ENCODE peak calls at places on chromosomes 6 and 20, in four cellular contexts. D is cardiac muscle cell, K is SW480, M is EH. G is an unnamed sample.

GRCh38 chr6:140641412-140641811 is 1267.0 kb upstream of the CITED2 start:
- DNase-seq in D (no peak), K (no peak), M (no peak), G (no peak)

GRCh38 chr20:25058051-25058796 is at the start of gene ACSS1:
- DNase-seq in D (no peak), K (peak; percentile 63), M (peak; percentile 63), G (peak; percentile 58)

GRCh38 chr6:18115356-18115755 is 7.1 kb downstream of the NHLRC1 start:
- DNase-seq in D (no peak), K (no peak), M (no peak), G (no peak)

GRCh38 chr6:118893095-118893881 is 664 bp upstream of the ASF1A start:
- DNase-seq in D (peak; percentile 68), K (peak; percentile 81), M (peak; percentile 70), G (peak; percentile 38)

GRCh38 chr20:33373735-33374605 is 27.3 kb downstream of the CDK5RAP1 start:
- DNase-seq in D (no peak), K (peak; percentile 18), M (peak; percentile 83), G (no peak)

GRCh38 chr6:41615311-41615710 is 23.0 kb upstream of the MDFI start:
- DNase-seq in D (no peak), K (no peak), M (no peak), G (no peak)

GRCh38 chr20:24164360-24164759 is 175.8 kb upstream of the GGTLC1 start:
- DNase-seq in D (peak; percentile 34), K (peak; percentile 39), M (no peak), G (peak; percentile 7)

GRCh38 chr6:80170433-80170832 is 64.0 kb downstream of the BCKDHB start:
- DNase-seq in D (no peak), K (no peak), M (no peak), G (no peak)

GRCh38 chr20:62818592-62819493 is 2.0 kb downstream of the COL9A3 start:
- DNase-seq in D (peak; percentile 57), K (peak; percentile 86), M (peak; percentile 42), G (no peak)

GRCh38 chr6:47252636-47253035 is 57.1 kb downstream of the TNFRSF21 start:
- DNase-seq in D (no peak), K (no peak), M (no peak), G (no peak)

GRCh38 chr6:44341095-44341890 is 1.2 kb upstream of the SPATS1 start:
- DNase-seq in D (no peak), K (no peak), M (no peak), G (no peak)

GRCh38 chr20:50211065-50211464 is 20.4 kb downstream of the CEBPB start:
- DNase-seq in D (no peak), K (no peak), M (no peak), G (no peak)

GRCh38 chr6:57242505-57242904 is 20.4 kb upstream of the RAB23 start:
- DNase-seq in D (no peak), K (no peak), M (peak; percentile 97), G (no peak)

GRCh38 chr6:164911873-164912580 is 397.4 kb downstream of the C6orf118 start:
- DNase-seq in D (peak; percentile 32), K (no peak), M (no peak), G (no peak)

GRCh38 chr20:34532751-34533150 is 16.5 kb downstream of the DYNLRB1 start:
- DNase-seq in D (no peak), K (no peak), M (no peak), G (no peak)

GRCh38 chr6:36364669-36365479 is 22.6 kb downstream of the ETV7 start:
- DNase-seq in D (no peak), K (no peak), M (no peak), G (no peak)

GRCh38 chr20:43583982-43584432 is 6.7 kb upstream of the IFT52 start:
- DNase-seq in D (peak; percentile 54), K (peak; percentile 54), M (peak; percentile 98), G (no peak)

GRCh38 chr6:154786144-154786868 is 53.1 kb downstream of the SCAF8 start:
- DNase-seq in D (no peak), K (no peak), M (no peak), G (no peak)

GRCh38 chr6:149318581-149319286 is 1.2 kb downstream of the TAB2 start:
- DNase-seq in D (peak; percentile 59), K (peak; percentile 34), M (peak; percentile 22), G (no peak)

GRCh38 chr20:57785720-57786119 is 75.9 kb upstream of the PMEPA1 start:
- DNase-seq in D (no peak), K (no peak), M (no peak), G (no peak)

GRCh38 chr20:63627700-63628245 is 872 bp upstream of the GMEB2 start:
- DNase-seq in D (no peak), K (no peak), M (no peak), G (no peak)

GRCh38 chr6:72857791-72858190 is 235.9 kb downstream of the KCNQ5 start:
- DNase-seq in D (no peak), K (no peak), M (peak; percentile 63), G (no peak)

GRCh38 chr20:49584418-49585382 is 16.8 kb upstream of the PTGIS start:
- DNase-seq in D (no peak), K (peak; percentile 66), M (no peak), G (no peak)

GRCh38 chr20:25574411-25574810 is 10.9 kb downstream of the NINL start:
- DNase-seq in D (no peak), K (no peak), M (peak; percentile 61), G (no peak)

GRCh38 chr20:15799871-15800270 is 773.4 kb downstream of the KIF16B start:
- DNase-seq in D (no peak), K (peak; percentile 56), M (peak; percentile 43), G (no peak)

GRCh38 chr6:52994789-52995078 is 350 bp downstream of the GSTA4 start:
- DNase-seq in D (peak; percentile 58), K (no peak), M (no peak), G (no peak)

GRCh38 chr20:9838378-9839295 is at the start of gene PAK5:
- DNase-seq in D (peak; percentile 95), K (no peak), M (peak; percentile 27), G (no peak)

GRCh38 chr20:21100590-21101452 is 5.3 kb downstream of the LINC00237 start:
- DNase-seq in D (no peak), K (peak; percentile 92), M (peak; percentile 20), G (no peak)

GRCh38 chr6:13184547-13184946 is 143.8 kb downstream of the TBC1D7 start:
- DNase-seq in D (no peak), K (no peak), M (no peak), G (no peak)

GRCh38 chr6:16688984-16689636 is 72.2 kb downstream of the ATXN1 start:
- DNase-seq in D (no peak), K (peak; percentile 46), M (peak; percentile 86), G (no peak)

GRCh38 chr6:33850869-33851541 is 47.2 kb upstream of the MLN start:
- DNase-seq in D (no peak), K (no peak), M (no peak), G (no peak)